ENCODE peak calls at places on chromosomes 16 and 17, in four cellular contexts. P is K562, J is GM12891, W is stomach. C is an unnamed sample.

GRCh38 chr17:67238976-67239375 is 6.0 kb downstream of the HELZ start:
- DNase-seq in P (peak), J (no peak), W (no peak), C (no peak)

GRCh38 chr17:64015447-64015846 is 5.0 kb downstream of the ICAM2 start:
- DNase-seq in P (no peak), J (no peak), W (no peak), C (no peak)

GRCh38 chr16:80527297-80527696 is 13.5 kb upstream of the DYNLRB2 start:
- DNase-seq in P (peak), J (peak), W (no peak), C (peak)

GRCh38 chr17:35786941-35787432 is 8.5 kb downstream of the MMP28 start:
- DNase-seq in P (no peak), J (no peak), W (no peak), C (no peak)

GRCh38 chr16:56691885-56692284 is 9.6 kb downstream of the MT1X start:
- DNase-seq in P (no peak), J (no peak), W (no peak), C (peak)

GRCh38 chr17:28846231-28846630 is 3.6 kb upstream of the FAM222B start:
- DNase-seq in P (no peak), J (no peak), W (no peak), C (no peak)

GRCh38 chr17:19339341-19339815 is 23.1 kb downstream of the B9D1 start:
- DNase-seq in P (no peak), J (no peak), W (peak), C (no peak)

GRCh38 chr17:61504697-61505096 is 52.5 kb downstream of the TBX4 start:
- DNase-seq in P (no peak), J (no peak), W (no peak), C (peak)

GRCh38 chr17:72373910-72374741 is 253.3 kb downstream of the SOX9 start:
- DNase-seq in P (no peak), J (no peak), W (no peak), C (no peak)

GRCh38 chr16:24970708-24971107 is 44.5 kb downstream of the ARHGAP17 start:
- DNase-seq in P (no peak), J (no peak), W (no peak), C (no peak)

GRCh38 chr17:36674278-36674650 is 72.9 kb downstream of the MRM1 start:
- DNase-seq in P (no peak), J (no peak), W (no peak), C (no peak)

GRCh38 chr16:80807916-80808315 is 3.5 kb upstream of the CDYL2 start:
- DNase-seq in P (no peak), J (no peak), W (no peak), C (no peak)

GRCh38 chr16:58025351-58026138 is at the start of gene MMP15:
- DNase-seq in P (peak), J (peak), W (peak), C (peak)

GRCh38 chr17:2398655-2399571 is 1.9 kb downstream of the MNT start:
- DNase-seq in P (peak), J (no peak), W (peak), C (no peak)
- TF ChIP-seq POLR2A in P (peak), J (no peak), W (no peak), C (no peak)

DNA sequence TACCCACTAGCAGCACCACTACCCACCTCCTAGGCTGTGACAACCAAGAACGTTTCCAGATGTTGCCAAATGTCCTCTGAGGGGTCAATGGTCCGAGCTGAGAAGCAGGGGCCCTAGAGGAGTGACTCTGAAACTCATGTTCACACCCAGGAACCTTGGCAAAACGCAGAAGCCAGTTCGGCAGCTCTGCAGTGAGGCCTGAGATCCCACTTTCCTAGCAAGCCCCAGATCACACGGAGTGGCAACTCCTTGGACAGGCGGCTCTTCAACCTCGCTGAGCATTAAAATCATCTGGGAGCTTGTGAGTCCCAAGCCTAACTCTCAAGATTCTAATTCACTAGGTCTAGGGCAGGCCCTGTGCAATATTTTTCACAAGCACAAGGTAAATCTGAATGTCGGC is 17.3 kb downstream of the ELAC2 start:
- DNase-seq in P (no peak), J (no peak), W (no peak), C (no peak)
- TF ChIP-seq POLR2A in P (no peak), J (no peak), W (no peak), C (no peak)

GRCh38 chr17:58414596-58414997 is 2.7 kb downstream of the RNF43 start:
- DNase-seq in P (peak), J (no peak), W (no peak), C (no peak)
- TF ChIP-seq POLR2A in P (peak), J (no peak), W (no peak), C (no peak)

GRCh38 chr16:3611145-3611977 is at the start of gene SLX4:
- DNase-seq in P (peak), J (peak), W (peak), C (peak)
- TF ChIP-seq POLR2A in P (peak), J (peak), W (no peak), C (peak)

GRCh38 chr17:7499161-7499560 is 15.0 kb downstream of the POLR2A start:
- DNase-seq in P (no peak), J (no peak), W (no peak), C (no peak)

GRCh38 chr17:7502987-7503386 is 18.8 kb downstream of the POLR2A start:
- DNase-seq in P (peak), J (no peak), W (no peak), C (no peak)

GRCh38 chr17:7503521-7503920 is 19.4 kb downstream of the POLR2A start:
- DNase-seq in P (no peak), J (no peak), W (no peak), C (no peak)

GRCh38 chr17:7501729-7502128 is 17.6 kb downstream of the POLR2A start:
- DNase-seq in P (no peak), J (no peak), W (no peak), C (no peak)

GRCh38 chr17:7502171-7502847 is 18.1 kb downstream of the POLR2A start:
- DNase-seq in P (no peak), J (no peak), W (no peak), C (no peak)
- TF ChIP-seq POLR2A in P (no peak), J (no peak), W (no peak), C (no peak)